ENCODE peak calls at places on chromosomes 11 and 22, in five cellular contexts. B is ELF-1; P is ELR; I is stimulated activated CD8-positive, alpha-beta memory T cell treated with anti-CD3 and anti-CD28 coated beads, Interleukin-4, amount 100 ng/mL, for 1 hour; M is activated CD8-positive, alpha-beta T cell treated with anti-CD3 and anti-CD28 coated beads for 36 hours. H is an unnamed sample.
A peak's percentile ranks its signal among the peaks of the same experiment; 100 is the strongest.

GRCh38 chr11:88175707-88176066 is 444 bp upstream of the RAB38 start:
- DNase-seq in B (peak; percentile 43), P (peak; percentile 40), I (no peak), M (no peak), H (no peak)

GRCh38 chr11:44047298-44047697 is 483 bp upstream of the ACCSL start:
- DNase-seq in B (no peak), P (no peak), I (no peak), M (no peak), H (no peak)

GRCh38 chr22:46586123-46586519 is 34.1 kb upstream of the GRAMD4 start:
- DNase-seq in B (no peak), P (no peak), I (no peak), M (no peak), H (no peak)

GRCh38 chr11:109644158-109644557 is 222.2 kb downstream of the C11orf87 start:
- DNase-seq in B (peak; percentile 7), P (no peak), I (no peak), M (no peak), H (no peak)

GRCh38 chr11:60777572-60777971 is 7.6 kb upstream of the MS4A10 start:
- DNase-seq in B (no peak), P (peak; percentile 88), I (no peak), M (no peak), H (peak; percentile 59)

GRCh38 chr11:1854132-1854948 is 1.5 kb downstream of the LSP1 start:
- DNase-seq in B (no peak), P (no peak), I (no peak), M (peak; percentile 63), H (no peak)

GRCh38 chr11:32830796-32831195 is 1.1 kb downstream of the PRRG4 start:
- DNase-seq in B (no peak), P (no peak), I (no peak), M (no peak), H (no peak)

GRCh38 chr22:39997939-39998726 is 3.4 kb downstream of the FAM83F start:
- DNase-seq in B (peak; percentile 93), P (peak; percentile 23), I (no peak), M (no peak), H (no peak)

GRCh38 chr22:33726294-33726711 is 194.0 kb downstream of the LARGE1 start:
- DNase-seq in B (no peak), P (no peak), I (no peak), M (no peak), H (peak; percentile 10)

GRCh38 chr11:45285931-45286632 is at the start of gene SYT13:
- DNase-seq in B (peak; percentile 72), P (no peak), I (no peak), M (no peak), H (no peak)

GRCh38 chr11:76803811-76804600 is 20.9 kb downstream of the TSKU start:
- DNase-seq in B (no peak), P (no peak), I (no peak), M (peak; percentile 92), H (no peak)

H was measured in retinal pigment epithelial cell.